ENCODE peak calls at places on chromosomes 13 and 19, in four cellular contexts. One of them, this sample, is unnamed.

GRCh38 chr19:29526730-29527499 is 1.1 kb downstream of the VSTM2B start:
- DNase-seq in HS-5: no peak
- DNase-seq in MCF 10A: no peak
- DNase-seq in cardiac muscle cell: no peak
- DNase-seq in this sample: peak

GRCh38 chr19:51587264-51588191 is 16.4 kb downstream of the ZNF175 start:
- DNase-seq in HS-5: no peak
- DNase-seq in MCF 10A: no peak
- DNase-seq in cardiac muscle cell: no peak
- DNase-seq in this sample: no peak

GRCh38 chr19:34149873-34150272 is 22.4 kb upstream of the LSM14A start:
- DNase-seq in HS-5: no peak
- DNase-seq in MCF 10A: no peak
- DNase-seq in cardiac muscle cell: no peak
- DNase-seq in this sample: no peak

GRCh38 chr13:23993439-23993980 is 96.2 kb upstream of the C1QTNF9B start:
- DNase-seq in HS-5: no peak
- DNase-seq in MCF 10A: no peak
- DNase-seq in cardiac muscle cell: no peak
- DNase-seq in this sample: no peak

GRCh38 chr13:34207334-34207733 is 389.4 kb downstream of the RFC3 start:
- DNase-seq in HS-5: peak
- DNase-seq in MCF 10A: peak
- DNase-seq in cardiac muscle cell: peak
- DNase-seq in this sample: no peak

GRCh38 chr13:26528527-26528926 is 29.0 kb upstream of the WASF3 start:
- DNase-seq in HS-5: no peak
- DNase-seq in MCF 10A: no peak
- DNase-seq in cardiac muscle cell: no peak
- DNase-seq in this sample: no peak

GRCh38 chr13:41548031-41548430 is 90.7 kb downstream of the RGCC start:
- DNase-seq in HS-5: no peak
- DNase-seq in MCF 10A: no peak
- DNase-seq in cardiac muscle cell: no peak
- DNase-seq in this sample: no peak

GRCh38 chr19:12703056-12703455 is 6.6 kb upstream of the FBXW9 start:
- DNase-seq in HS-5: no peak
- DNase-seq in MCF 10A: peak
- DNase-seq in cardiac muscle cell: peak
- DNase-seq in this sample: peak

GRCh38 chr13:50419466-50419865 is 404.2 kb downstream of the KCNRG start:
- DNase-seq in HS-5: no peak
- DNase-seq in MCF 10A: no peak
- DNase-seq in cardiac muscle cell: peak
- DNase-seq in this sample: no peak

GRCh38 chr19:2083174-2083854 is 12.8 kb downstream of the MOB3A start:
- DNase-seq in HS-5: no peak
- DNase-seq in MCF 10A: no peak
- DNase-seq in cardiac muscle cell: no peak
- DNase-seq in this sample: no peak

GRCh38 chr13:91220872-91221271 is 126.6 kb upstream of the MIR17HG start:
- DNase-seq in HS-5: no peak
- DNase-seq in MCF 10A: no peak
- DNase-seq in cardiac muscle cell: no peak
- DNase-seq in this sample: no peak

GRCh38 chr19:53076984-53077383 is 26.2 kb downstream of the ZNF160 start:
- DNase-seq in HS-5: no peak
- DNase-seq in MCF 10A: no peak
- DNase-seq in cardiac muscle cell: peak
- DNase-seq in this sample: peak

GRCh38 chr13:91106565-91106964 is 240.9 kb upstream of the MIR17HG start:
- DNase-seq in HS-5: no peak
- DNase-seq in MCF 10A: no peak
- DNase-seq in cardiac muscle cell: no peak
- DNase-seq in this sample: no peak

GRCh38 chr19:37077615-37077928 is 661 bp upstream of the ZNF420 start:
- DNase-seq in HS-5: peak
- DNase-seq in MCF 10A: no peak
- DNase-seq in cardiac muscle cell: no peak
- DNase-seq in this sample: no peak

GRCh38 chr19:28876604-28877123 is 336.3 kb downstream of the UQCRFS1 start:
- DNase-seq in HS-5: no peak
- DNase-seq in MCF 10A: no peak
- DNase-seq in cardiac muscle cell: no peak
- DNase-seq in this sample: no peak

GRCh38 chr13:95781016-95781415 is 104.1 kb downstream of the DNAJC3 start:
- DNase-seq in HS-5: no peak
- DNase-seq in MCF 10A: no peak
- DNase-seq in cardiac muscle cell: no peak
- DNase-seq in this sample: no peak

GRCh38 chr13:50222569-50223332 is 207.5 kb downstream of the KCNRG start:
- DNase-seq in HS-5: no peak
- DNase-seq in MCF 10A: peak
- DNase-seq in cardiac muscle cell: no peak
- DNase-seq in this sample: no peak

GRCh38 chr13:99800004-99800403 is 171.6 kb downstream of the ZIC5 start:
- DNase-seq in HS-5: no peak
- DNase-seq in MCF 10A: no peak
- DNase-seq in cardiac muscle cell: no peak
- DNase-seq in this sample: no peak

GRCh38 chr13:113291997-113292862 is 4.8 kb upstream of the LAMP1 start:
- DNase-seq in HS-5: no peak
- DNase-seq in MCF 10A: no peak
- DNase-seq in cardiac muscle cell: peak
- DNase-seq in this sample: no peak

GRCh38 chr13:48561461-48562224 is 28.8 kb upstream of the RCBTB2 start:
- DNase-seq in HS-5: no peak
- DNase-seq in MCF 10A: no peak
- DNase-seq in cardiac muscle cell: no peak
- DNase-seq in this sample: no peak

GRCh38 chr13:97226013-97226412 is 3.9 kb downstream of the MBNL2 start:
- DNase-seq in HS-5: no peak
- DNase-seq in MCF 10A: no peak
- DNase-seq in cardiac muscle cell: no peak
- DNase-seq in this sample: no peak

GRCh38 chr13:102847272-102848234 is 1.7 kb downstream of the ERCC5 start:
- DNase-seq in HS-5: no peak
- DNase-seq in MCF 10A: peak
- DNase-seq in cardiac muscle cell: peak
- DNase-seq in this sample: no peak

GRCh38 chr19:54473071-54473941 is at the start of gene CDC42EP5:
- DNase-seq in HS-5: peak
- DNase-seq in MCF 10A: no peak
- DNase-seq in cardiac muscle cell: peak
- DNase-seq in this sample: no peak

GRCh38 chr13:26112843-26113242 is 61.0 kb upstream of the SHISA2 start:
- DNase-seq in HS-5: no peak
- DNase-seq in MCF 10A: peak
- DNase-seq in cardiac muscle cell: no peak
- DNase-seq in this sample: no peak

GRCh38 chr13:104868806-104869205 is 1666.7 kb downstream of the EFNB2 start:
- DNase-seq in HS-5: no peak
- DNase-seq in MCF 10A: no peak
- DNase-seq in cardiac muscle cell: no peak
- DNase-seq in this sample: no peak

GRCh38 chr13:39803156-39803555 is 147.7 kb downstream of the COG6 start:
- DNase-seq in HS-5: no peak
- DNase-seq in MCF 10A: no peak
- DNase-seq in cardiac muscle cell: no peak
- DNase-seq in this sample: no peak

GRCh38 chr19:31149306-31149975 is 199.8 kb downstream of the TSHZ3 start:
- DNase-seq in HS-5: no peak
- DNase-seq in MCF 10A: no peak
- DNase-seq in cardiac muscle cell: no peak
- DNase-seq in this sample: peak

GRCh38 chr13:50805805-50806204 is 37.7 kb downstream of the DLEU7 start:
- DNase-seq in HS-5: no peak
- DNase-seq in MCF 10A: peak
- DNase-seq in cardiac muscle cell: no peak
- DNase-seq in this sample: no peak

This sample was measured in glutamatergic neuron.